ENCODE peak calls at places on chromosomes 5 and 9, in four cellular contexts. B, L, X and Z are unnamed samples.

GRCh38 chr9:137474271-137474670 is 15.1 kb upstream of the NSMF start:
- DNase-seq in L (no peak), X (no peak), B (no peak), Z (no peak)

GRCh38 chr9:69590241-69590640 is 81.9 kb downstream of the APBA1 start:
- DNase-seq in X (no peak), B (no peak), L (no peak), Z (peak)

GRCh38 chr5:150107909-150108447 is 21.6 kb upstream of the CSF1R start:
- DNase-seq in B (no peak), L (no peak), X (no peak), Z (no peak)

GRCh38 chr9:33939924-33940874 is 108.5 kb downstream of the UBAP2 start:
- DNase-seq in X (no peak), B (no peak), L (no peak), Z (no peak)

GRCh38 chr9:76419782-76420380 is 25.7 kb upstream of the RFK start:
- DNase-seq in X (peak), B (no peak), L (no peak), Z (no peak)

GRCh38 chr9:120040896-120041295 is 539.1 kb downstream of the CDK5RAP2 start:
- DNase-seq in X (no peak), B (no peak), L (no peak), Z (no peak)

GRCh38 chr5:178589180-178590140 is 733 bp downstream of the COL23A1 start:
- DNase-seq in L (no peak), X (peak), B (peak), Z (no peak)

GRCh38 chr5:153799466-153799865 is 239.2 kb downstream of the FAM114A2 start:
- DNase-seq in L (no peak), B (no peak), X (no peak), Z (no peak)

GRCh38 chr5:96809898-96810297 is 2.2 kb upstream of the ERAP1 start:
- DNase-seq in B (no peak), X (no peak), L (no peak), Z (no peak)